ENCODE peak calls at places on chromosomes 5 and 9, in seven cellular contexts. A is RWPE1, S is heart left ventricle, G is upper lobe of right lung, W is brain microvascular endothelial cell, L is mammary epithelial cell, F is fibroblast of mammary gland. H is an unnamed sample.

GRCh38 chr5:175479125-175479881 is 943 bp downstream of the SFXN1 start:
- DNase-seq in A (no peak), S (no peak), G (no peak), W (no peak), L (no peak), F (no peak), H (no peak)

GRCh38 chr5:149012350-149012749 is 50.5 kb downstream of the SH3TC2 start:
- DNase-seq in A (no peak), S (no peak), G (no peak), W (no peak), L (no peak), F (no peak), H (no peak)

GRCh38 chr5:6574111-6574510 is 58.7 kb downstream of the NSUN2 start:
- DNase-seq in A (no peak), S (no peak), G (no peak), W (no peak), L (no peak), F (no peak), H (no peak)

GRCh38 chr9:113807173-113808061 is 68.7 kb upstream of the ZNF618 start:
- DNase-seq in A (peak; percentile 93), S (peak; percentile 41), G (no peak), W (peak; percentile 64), L (peak; percentile 43), F (peak; percentile 68), H (peak; percentile 21)

GRCh38 chr5:17105744-17106450 is 111.5 kb upstream of the BASP1 start:
- DNase-seq in A (peak; percentile 38), S (no peak), G (no peak), W (peak; percentile 60), L (peak; percentile 75), F (peak; percentile 93), H (peak; percentile 74)

GRCh38 chr5:4548341-4548740 is 591.8 kb upstream of the ADAMTS16 start:
- DNase-seq in A (no peak), S (no peak), G (no peak), W (no peak), L (no peak), F (no peak), H (no peak)

GRCh38 chr9:22053178-22053577 is 44.1 kb upstream of the CDKN2B start:
- DNase-seq in A (no peak), S (no peak), G (no peak), W (peak; percentile 21), L (no peak), F (peak; percentile 31), H (no peak)

GRCh38 chr5:151739939-151740335 is 18.5 kb downstream of the ATOX1 start:
- DNase-seq in A (peak; percentile 62), S (no peak), G (no peak), W (peak; percentile 82), L (peak; percentile 48), F (peak; percentile 95), H (peak; percentile 93)

GRCh38 chr5:149938272-149938671 is 6.3 kb downstream of the PDE6A start:
- DNase-seq in A (peak; percentile 79), S (peak; percentile 67), G (no peak), W (peak; percentile 88), L (peak; percentile 89), F (peak; percentile 74), H (peak; percentile 62)

GRCh38 chr9:34524349-34524748 is 1.6 kb upstream of the ENHO start:
- DNase-seq in A (no peak), S (no peak), G (no peak), W (no peak), L (no peak), F (no peak), H (no peak)

GRCh38 chr9:98037362-98037761 is 19.2 kb upstream of the NANS start:
- DNase-seq in A (no peak), S (peak; percentile 46), G (no peak), W (no peak), L (no peak), F (no peak), H (peak; percentile 7)

GRCh38 chr5:114989512-114989911 is 180.2 kb downstream of the TRIM36 start:
- DNase-seq in A (no peak), S (no peak), G (no peak), W (no peak), L (no peak), F (no peak), H (no peak)

GRCh38 chr5:125683669-125684068 is 739.5 kb upstream of the GRAMD2B start:
- DNase-seq in A (no peak), S (no peak), G (no peak), W (no peak), L (no peak), F (no peak), H (no peak)

GRCh38 chr9:94156549-94157407 is 72.5 kb downstream of the PTPDC1 start:
- DNase-seq in A (peak; percentile 73), S (peak; percentile 86), G (peak; percentile 76), W (peak; percentile 70), L (peak; percentile 69), F (peak; percentile 81), H (peak; percentile 19)

GRCh38 chr9:131190191-131190590 is 64.8 kb downstream of the NUP214 start:
- DNase-seq in A (peak; percentile 46), S (no peak), G (no peak), W (no peak), L (peak; percentile 63), F (no peak), H (no peak)

GRCh38 chr5:89729623-89730390 is 679.7 kb downstream of the CETN3 start:
- DNase-seq in A (peak; percentile 10), S (no peak), G (no peak), W (no peak), L (peak; percentile 8), F (peak; percentile 7), H (no peak)

GRCh38 chr9:69253057-69253456 is 72.0 kb upstream of the ENTREP1 start:
- DNase-seq in A (peak; percentile 81), S (no peak), G (no peak), W (no peak), L (peak; percentile 72), F (no peak), H (no peak)

GRCh38 chr5:130571076-130571475 is 594.0 kb downstream of the HINT1 start:
- DNase-seq in A (no peak), S (no peak), G (no peak), W (peak; percentile 65), L (peak; percentile 76), F (peak; percentile 81), H (no peak)

GRCh38 chr9:13352451-13352979 is 73.0 kb upstream of the MPDZ start:
- DNase-seq in A (no peak), S (no peak), G (no peak), W (no peak), L (no peak), F (no peak), H (no peak)

GRCh38 chr9:13354733-13355132 is 75.2 kb upstream of the MPDZ start:
- DNase-seq in A (no peak), S (no peak), G (no peak), W (peak; percentile 15), L (peak; percentile 15), F (peak; percentile 71), H (no peak)

DNA sequence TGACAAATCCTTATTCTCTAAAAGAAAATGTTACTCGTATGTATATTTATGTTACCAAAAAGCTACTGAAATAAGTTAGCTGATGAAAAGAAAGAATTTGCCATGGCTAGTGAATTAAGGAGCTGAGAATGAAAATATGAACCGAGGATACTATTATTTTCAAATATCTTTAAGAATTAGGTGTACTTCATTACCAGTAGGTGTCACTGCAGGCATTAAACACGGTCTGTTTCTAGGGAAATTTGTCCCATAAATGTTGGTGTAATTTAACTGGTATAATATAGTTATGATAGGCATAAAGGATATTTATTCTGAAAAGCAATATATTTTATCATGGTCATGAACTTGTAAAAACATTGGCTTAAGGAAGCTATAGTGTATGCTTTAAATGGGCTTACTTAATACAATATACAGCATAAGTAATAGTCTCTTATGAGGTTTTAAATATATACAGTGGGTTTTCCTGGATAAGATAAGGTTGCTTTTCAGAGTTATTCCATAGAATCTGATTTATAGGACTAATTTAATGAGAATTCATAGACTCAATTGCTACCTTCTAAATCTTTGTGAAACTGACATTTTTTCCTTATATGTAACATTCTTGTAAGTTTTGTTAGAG is 72.4 kb upstream of the MPDZ start:
- DNase-seq in A (peak; percentile 16), S (no peak), G (no peak), W (peak; percentile 23), L (peak; percentile 22), F (peak; percentile 74), H (peak; percentile 54)
- TF ChIP-seq CTCF in A (peak; percentile 62), S (peak; percentile 82), G (peak; percentile 63), W (peak; percentile 44), L (peak; percentile 66), F (peak; percentile 61), H (peak; percentile 83)

DNA sequence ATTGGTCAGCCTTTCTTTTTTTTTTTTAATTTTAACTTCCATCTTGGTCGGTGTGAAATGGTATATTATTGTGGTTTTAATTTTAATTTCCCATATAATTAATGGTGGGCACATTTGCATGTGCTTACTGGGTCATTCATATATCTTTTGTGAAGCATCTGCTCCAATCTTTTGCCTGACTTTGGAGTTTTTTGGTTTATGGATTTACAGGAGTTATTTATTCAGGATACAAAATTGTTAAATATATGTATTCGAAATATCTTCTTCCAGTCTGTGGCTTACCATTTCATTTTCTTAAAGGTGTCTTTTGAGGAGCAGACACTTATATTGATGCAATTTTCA is 682 bp upstream of the RIGI start:
- DNase-seq in A (no peak), S (no peak), G (no peak), W (no peak), L (no peak), F (no peak), H (no peak)
- TF ChIP-seq CTCF in A (peak; percentile 61), S (no peak), G (no peak), W (no peak), L (no peak), F (no peak), H (no peak)

DNA sequence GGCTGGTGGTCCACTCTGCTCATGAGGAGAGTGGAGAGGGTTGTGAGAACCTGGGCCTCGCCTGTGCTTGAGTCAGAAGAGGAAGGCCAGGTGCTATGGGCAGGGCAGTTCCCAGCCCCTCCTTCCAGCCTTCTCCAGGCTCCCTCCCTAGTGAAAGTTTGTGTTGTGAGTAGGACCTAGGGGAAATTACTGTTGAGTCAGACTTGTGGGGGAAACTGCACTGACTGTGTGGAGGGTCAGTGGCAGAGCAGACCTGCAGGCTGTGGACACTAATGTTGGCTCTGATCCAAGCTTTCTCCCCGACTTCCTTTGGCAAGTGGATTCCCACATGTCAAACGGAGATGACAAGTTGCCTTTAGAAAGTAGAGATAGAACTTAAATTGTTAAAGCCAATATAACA is 102.6 kb downstream of the ARHGAP26 start:
- DNase-seq in A (peak; percentile 81), S (no peak), G (no peak), W (peak; percentile 68), L (peak; percentile 98), F (peak; percentile 70), H (no peak)
- TF ChIP-seq CTCF in A (no peak), S (no peak), G (no peak), W (no peak), L (no peak), F (no peak), H (no peak)

GRCh38 chr5:42949348-42950090 is 90.6 kb downstream of the ANXA2R start:
- DNase-seq in A (no peak), S (peak; percentile 53), G (peak; percentile 77), W (peak; percentile 87), L (no peak), F (peak; percentile 55), H (peak; percentile 75)
- TF ChIP-seq CTCF in A (no peak), S (peak; percentile 32), G (peak; percentile 47), W (peak; percentile 80), L (no peak), F (peak; percentile 21), H (peak; percentile 75)

H was measured in HFFc6.